ENCODE peak calls at places on chromosomes 4 and X, in five cellular contexts. A is effector CD4-positive, alpha-beta T cell; D is mesendoderm; P is stimulated activated CD4-positive, alpha-beta T cell treated with anti-CD3 and anti-CD28 coated beads, Interleukin-2, amount 100 ng/mL, for 48 hours; X is NCI-H1048. G is an unnamed sample.

GRCh38 chrX:101759000-101759399 is 99.3 kb upstream of the ARMCX2 start:
- DNase-seq in A (peak; percentile 4), D (peak; percentile 92), P (peak; percentile 2), X (no peak), G (peak; percentile 9)

GRCh38 chrX:120310861-120311631 is at the start of gene TMEM255A:
- DNase-seq in A (no peak), D (peak; percentile 71), P (no peak), X (no peak), G (no peak)

GRCh38 chrX:1657367-1658082 is 42.7 kb downstream of the ASMT start:
- DNase-seq in A (peak; percentile 25), D (no peak), P (no peak), X (no peak), G (no peak)

GRCh38 chr4:154741131-154741530 is 2.7 kb upstream of the LRAT start:
- DNase-seq in A (no peak), D (no peak), P (no peak), X (no peak), G (no peak)

GRCh38 chr4:71230258-71230594 is 108.6 kb upstream of the SLC4A4 start:
- DNase-seq in A (no peak), D (no peak), P (no peak), X (no peak), G (peak; percentile 58)

GRCh38 chrX:13607996-13608365 is 38.6 kb downstream of the EGFL6 start:
- DNase-seq in A (no peak), D (peak; percentile 27), P (no peak), X (no peak), G (peak; percentile 11)

GRCh38 chrX:7514871-7515599 is 327.9 kb upstream of the VCX start:
- DNase-seq in A (no peak), D (no peak), P (no peak), X (no peak), G (no peak)

GRCh38 chr4:169404959-169405358 is 134.2 kb upstream of the SH3RF1 start:
- DNase-seq in A (no peak), D (peak; percentile 55), P (no peak), X (no peak), G (no peak)

GRCh38 chrX:69107231-69107739 is 58.0 kb downstream of the PJA1 start:
- DNase-seq in A (no peak), D (peak; percentile 98), P (no peak), X (no peak), G (no peak)

GRCh38 chrX:23845316-23845932 is 62.3 kb downstream of the APOO start:
- DNase-seq in A (no peak), D (no peak), P (no peak), X (no peak), G (peak; percentile 43)

GRCh38 chr4:2936773-2937145 is 26.4 kb downstream of the NOP14 start:
- DNase-seq in A (no peak), D (no peak), P (no peak), X (no peak), G (no peak)

GRCh38 chr4:90069151-90069550 is 58.0 kb upstream of the CCSER1 start:
- DNase-seq in A (no peak), D (peak; percentile 7), P (no peak), X (no peak), G (no peak)

GRCh38 chr4:128349921-128350320 is 62.3 kb upstream of the PGRMC2 start:
- DNase-seq in A (no peak), D (no peak), P (no peak), X (no peak), G (no peak)

GRCh38 chrX:17567821-17568220 is 169.5 kb upstream of the SCML1 start:
- DNase-seq in A (no peak), D (no peak), P (no peak), X (no peak), G (no peak)

GRCh38 chr4:3481113-3481531 is 18.0 kb downstream of the DOK7 start:
- DNase-seq in A (no peak), D (peak; percentile 77), P (no peak), X (no peak), G (no peak)

GRCh38 chr4:20062054-20062453 is 189.7 kb upstream of the SLIT2 start:
- DNase-seq in A (no peak), D (no peak), P (no peak), X (no peak), G (no peak)

GRCh38 chr4:19729873-19730735 is 521.6 kb upstream of the SLIT2 start:
- DNase-seq in A (no peak), D (no peak), P (no peak), X (no peak), G (no peak)

GRCh38 chr4:64079316-64079715 is 329.9 kb downstream of the TECRL start:
- DNase-seq in A (no peak), D (no peak), P (no peak), X (no peak), G (no peak)

GRCh38 chr4:41216294-41217019 is 2.1 kb upstream of the APBB2 start:
- DNase-seq in A (no peak), D (peak; percentile 91), P (peak; percentile 47), X (peak; percentile 62), G (peak; percentile 79)

GRCh38 chr4:27684501-27685077 is 823.9 kb downstream of the STIM2 start:
- DNase-seq in A (no peak), D (peak; percentile 79), P (no peak), X (no peak), G (peak; percentile 27)

GRCh38 chr4:189505380-189505779 is 435.3 kb upstream of the FRG1 start:
- DNase-seq in A (no peak), D (no peak), P (no peak), X (no peak), G (no peak)

GRCh38 chrX:149462849-149463248 is 42.3 kb downstream of the IDS start:
- DNase-seq in A (no peak), D (no peak), P (no peak), X (no peak), G (no peak)

GRCh38 chr4:128288689-128289106 is 1.1 kb upstream of the PGRMC2 start:
- DNase-seq in A (peak; percentile 38), D (peak; percentile 72), P (no peak), X (peak; percentile 1), G (no peak)

GRCh38 chr4:123564758-123565346 is 168.3 kb downstream of the SPRY1 start:
- DNase-seq in A (peak; percentile 32), D (peak; percentile 96), P (peak; percentile 19), X (peak; percentile 33), G (peak; percentile 69)

GRCh38 chr4:76585897-76586360 is 150.9 kb downstream of the SHROOM3 start:
- DNase-seq in A (no peak), D (peak; percentile 98), P (no peak), X (no peak), G (peak; percentile 94)

GRCh38 chr4:37999000-37999745 is 39.0 kb downstream of the PTTG2 start:
- DNase-seq in A (no peak), D (no peak), P (no peak), X (no peak), G (no peak)

GRCh38 chr4:336893-337142 is 796 bp upstream of the ZNF141 start:
- DNase-seq in A (no peak), D (peak; percentile 57), P (no peak), X (no peak), G (peak; percentile 39)

GRCh38 chrX:123172874-123173273 is 11.2 kb upstream of the GRIA3 start:
- DNase-seq in A (no peak), D (no peak), P (no peak), X (no peak), G (no peak)

GRCh38 chrX:18964026-18964425 is 19.9 kb downstream of the PHKA2 start:
- DNase-seq in A (no peak), D (no peak), P (no peak), X (no peak), G (no peak)

GRCh38 chr4:2820216-2820982 is 23.2 kb upstream of the ADD1 start:
- DNase-seq in A (no peak), D (no peak), P (no peak), X (no peak), G (no peak)

GRCh38 chr4:107896158-107896645 is 35.1 kb upstream of the CYP2U1 start:
- DNase-seq in A (no peak), D (no peak), P (no peak), X (no peak), G (no peak)

GRCh38 chrX:1443496-1444075 is 9.1 kb downstream of the ASMTL start:
- DNase-seq in A (no peak), D (no peak), P (no peak), X (no peak), G (no peak)

G was measured in left colon.